ENCODE peak calls at places on chromosomes 7 and 10, in four cellular contexts. S, N, P and Q are unnamed samples. For H3K4me1, the result is how much of the 10 kb centered on the place peaks cover.

GRCh38 chr7:28130277-28130676 is 50.3 kb downstream of the JAZF1 start:
- DNase-seq in N (peak), S (no peak), P (no peak), Q (no peak)

GRCh38 chr10:77162697-77163096 is 474.9 kb downstream of the KCNMA1 start:
- DNase-seq in N (no peak), P (no peak), S (no peak), Q (no peak)

GRCh38 chr10:77836299-77836820 is 90.2 kb downstream of the DLG5 start:
- DNase-seq in P (peak), S (no peak), N (peak), Q (no peak)

GRCh38 chr7:43781726-43782607 is 23.5 kb downstream of the BLVRA start:
- DNase-seq in S (no peak), P (no peak), N (peak), Q (no peak)

GRCh38 chr7:3013975-3014792 is 29.5 kb downstream of the CARD11 start:
- DNase-seq in P (peak), N (no peak), S (no peak), Q (no peak)

GRCh38 chr7:12637819-12638592 is 49.4 kb upstream of the ARL4A start:
- DNase-seq in N (no peak), P (no peak), S (no peak), Q (no peak)

GRCh38 chr10:52818019-52818418 is 45.4 kb upstream of the MBL2 start:
- DNase-seq in N (peak), P (no peak), S (no peak), Q (peak)

GRCh38 chr7:218896-219580 is 26.7 kb downstream of the FAM20C start:
- DNase-seq in P (no peak), N (no peak), S (no peak), Q (no peak)

GRCh38 chr10:20991526-20991925 is 94.4 kb upstream of the NEBL start:
- DNase-seq in N (no peak), S (no peak), P (no peak), Q (no peak)
- H3K4me3 ChIP-seq in N (no peak), S (no peak), P (no peak), Q (no peak)

GRCh38 chr10:123139165-123139520 is 3.4 kb downstream of the HMX3 start:
- DNase-seq in P (no peak), S (no peak), N (no peak), Q (no peak)
- H3K4me1 ChIP-seq in P (half or more), S (under half), N (under half), Q (under half)

DNA sequence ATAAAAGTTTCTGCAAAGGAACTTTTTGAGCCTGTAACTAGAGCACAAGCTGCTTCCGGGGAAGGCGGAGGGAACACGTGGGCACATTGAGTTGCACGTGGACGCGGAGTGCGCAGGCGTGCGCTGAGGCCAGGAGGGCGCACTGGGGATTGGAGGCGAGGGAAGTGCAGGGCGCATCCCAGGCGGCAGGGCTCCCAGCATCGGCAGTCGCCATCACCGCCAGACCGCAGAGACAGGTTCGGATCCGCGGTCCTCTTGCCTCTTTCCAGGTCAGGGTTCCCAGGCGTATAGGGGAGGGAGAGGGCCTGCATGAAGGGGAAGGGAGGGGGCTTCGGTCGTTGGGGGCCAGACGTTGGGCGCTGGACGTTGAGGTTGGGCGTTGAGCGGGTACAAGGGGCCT is at the start of gene TDRD1:
- DNase-seq in S (peak), N (no peak), P (no peak), Q (no peak)
- H3K4me3 ChIP-seq in S (no peak), N (no peak), P (no peak), Q (no peak)

GRCh38 chr7:48040944-48041664 is 5.8 kb downstream of the C7orf57 start:
- DNase-seq in P (no peak), S (no peak), N (no peak), Q (no peak)
- H3K4me1 ChIP-seq in P (under half), S (under half), N (under half), Q (under half)

DNA sequence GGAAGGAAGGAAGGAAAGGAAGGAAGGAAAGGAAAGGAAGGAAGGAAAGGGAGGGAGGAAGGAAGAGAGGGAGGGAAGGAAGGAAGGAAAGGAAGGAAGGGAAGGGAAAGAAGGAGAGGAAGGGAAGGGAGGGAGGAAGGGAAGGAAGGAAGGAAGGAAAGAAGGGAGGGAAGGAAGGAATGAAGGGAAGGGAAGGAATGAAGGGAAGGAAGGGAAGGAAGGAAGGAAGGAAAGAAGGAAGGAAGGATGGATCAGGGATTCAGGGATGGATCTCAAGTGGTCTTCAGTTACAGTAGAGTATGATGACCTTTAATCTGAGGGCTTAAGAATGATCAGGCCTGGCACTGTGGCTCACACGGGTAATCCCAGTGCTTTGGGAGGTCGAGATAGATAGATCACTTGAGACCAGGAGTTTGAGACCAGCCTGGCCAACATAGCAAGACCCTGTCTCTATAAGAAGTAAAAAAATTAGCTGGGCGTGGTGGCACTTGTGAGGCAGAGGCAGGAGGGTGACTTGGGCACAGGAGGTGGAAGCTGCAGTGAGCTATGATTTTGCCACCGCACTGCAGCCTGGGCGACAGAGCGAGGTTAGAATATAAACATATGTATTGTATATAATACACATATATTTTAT is 760 bp upstream of the FOXK1 start:
- DNase-seq in N (no peak), S (no peak), P (no peak), Q (no peak)
- H3K4me3 ChIP-seq in N (no peak), S (peak), P (peak), Q (no peak)

GRCh38 chr7:159093351-159093971 is 51.2 kb downstream of the VIPR2 start:
- DNase-seq in N (no peak), P (no peak), S (no peak), Q (no peak)
- H3K4me1 ChIP-seq in N (under half), P (half or more), S (under half), Q (under half)

GRCh38 chr10:129161184-129161583 is 305.9 kb upstream of the MGMT start:
- DNase-seq in S (no peak), N (peak), P (no peak), Q (peak)

GRCh38 chr10:129169115-129169514 is 297.9 kb upstream of the MGMT start:
- DNase-seq in N (no peak), S (no peak), P (no peak), Q (no peak)

GRCh38 chr10:129168660-129169059 is 298.4 kb upstream of the MGMT start:
- DNase-seq in S (no peak), N (no peak), P (no peak), Q (no peak)

GRCh38 chr10:129163536-129163935 is 303.5 kb upstream of the MGMT start:
- DNase-seq in S (no peak), P (no peak), N (no peak), Q (no peak)

GRCh38 chr10:129165770-129166169 is 301.3 kb upstream of the MGMT start:
- DNase-seq in N (no peak), P (no peak), S (no peak), Q (no peak)
- H3K4me3 ChIP-seq in N (no peak), P (no peak), S (no peak), Q (no peak)

DNA sequence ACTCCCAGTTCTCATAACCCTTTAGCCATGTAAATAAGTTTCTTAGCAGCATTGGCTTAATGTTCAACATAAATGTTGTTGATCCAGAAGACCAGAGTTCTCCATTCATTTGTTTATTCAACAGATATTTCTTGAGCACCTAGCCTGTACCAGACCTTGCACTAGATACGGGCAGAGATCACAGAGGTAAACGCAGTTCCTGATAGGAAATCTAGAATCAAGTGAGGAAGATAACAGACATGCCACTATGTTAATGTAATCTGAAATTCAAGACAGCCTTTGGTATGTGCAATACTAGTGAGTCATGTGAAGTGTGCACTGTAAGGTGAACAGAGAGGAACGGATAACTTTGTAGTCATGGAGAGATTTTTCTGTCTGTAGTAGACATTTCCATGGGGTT is 3.0 kb downstream of the BUB3 start:
- DNase-seq in N (no peak), P (no peak), S (no peak), Q (no peak)
- H3K4me1 ChIP-seq in N (under half), P (under half), S (under half), Q (under half)